ENCODE peak calls at places on chromosomes 6 and 20, in seven cellular contexts. D, R, M, W, T, E and A are unnamed samples.

GRCh38 chr6:39425346-39426056 is 103.0 kb upstream of the KCNK16 start:
- DNase-seq in D (no peak), R (no peak), M (no peak), W (no peak), T (peak; percentile 4), E (no peak), A (no peak)

GRCh38 chr20:53660078-53660909 is 66.7 kb upstream of the ZNF217 start:
- DNase-seq in D (peak; percentile 17), R (peak; percentile 52), M (no peak), W (peak; percentile 56), T (no peak), E (peak; percentile 53), A (no peak)

GRCh38 chr6:164106345-164106769 is 691.8 kb downstream of the QKI start:
- DNase-seq in D (no peak), R (no peak), M (no peak), W (no peak), T (peak; percentile 15), E (no peak), A (no peak)

GRCh38 chr6:104887350-104887749 is 27.6 kb upstream of the HACE1 start:
- DNase-seq in D (peak; percentile 47), R (peak; percentile 50), M (no peak), W (no peak), T (peak; percentile 6), E (no peak), A (peak; percentile 7)

GRCh38 chr6:155693573-155694428 is 238.2 kb upstream of the NOX3 start:
- DNase-seq in D (no peak), R (no peak), M (no peak), W (no peak), T (no peak), E (no peak), A (no peak)

GRCh38 chr6:132526461-132526860 is 11.6 kb upstream of the TAAR9 start:
- DNase-seq in D (no peak), R (no peak), M (no peak), W (no peak), T (no peak), E (no peak), A (no peak)

GRCh38 chr6:39088331-39088730 is 26.7 kb downstream of the SAYSD1 start:
- DNase-seq in D (peak; percentile 68), R (peak; percentile 54), M (no peak), W (no peak), T (peak; percentile 45), E (no peak), A (peak; percentile 45)

GRCh38 chr6:136754820-136755219 is 37.5 kb downstream of the MAP3K5 start:
- DNase-seq in D (no peak), R (no peak), M (no peak), W (no peak), T (no peak), E (no peak), A (no peak)

DNA sequence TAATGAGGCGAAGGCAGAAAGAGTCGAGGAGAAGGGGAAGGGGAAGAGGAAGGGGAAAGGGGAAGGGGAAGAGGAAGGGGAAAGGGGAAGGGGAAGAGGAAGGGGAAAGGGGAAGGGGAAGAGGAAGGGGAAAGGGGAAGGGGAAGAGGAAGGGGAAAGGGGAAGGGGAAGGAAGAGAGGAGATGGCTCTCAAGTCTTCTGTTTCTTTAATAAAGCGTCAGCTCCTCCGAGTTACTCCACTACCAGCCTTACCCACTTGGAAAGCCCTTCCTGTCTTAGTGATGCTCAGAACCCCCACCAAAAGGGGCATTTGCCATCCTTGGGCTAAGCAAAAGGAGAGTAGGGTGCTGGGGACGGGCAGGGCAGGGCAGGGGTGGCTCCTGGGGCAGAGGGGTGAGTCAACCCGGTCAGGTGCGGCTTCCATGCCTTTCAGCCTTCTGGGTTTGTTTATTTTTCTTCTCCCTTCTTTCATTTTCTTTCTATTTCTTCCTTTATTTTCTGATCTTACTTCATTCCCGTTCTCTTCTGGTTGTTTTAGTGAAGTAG is 476 bp upstream of the CLIC5 start:
- DNase-seq in D (no peak), R (no peak), M (no peak), W (no peak), T (no peak), E (no peak), A (no peak)
- H3K4me3 ChIP-seq in D (no peak overlapping the region), R (no peak overlapping the region), M (no peak overlapping the region), W (no peak overlapping the region), T (peak overlapping the region; percentile 69), E (peak overlapping the region; percentile 55), A (no peak overlapping the region)

GRCh38 chr6:140107216-140107615 is 732.8 kb upstream of the CITED2 start:
- DNase-seq in D (no peak), R (no peak), M (no peak), W (no peak), T (no peak), E (no peak), A (no peak)

GRCh38 chr6:140101818-140102217 is 727.4 kb upstream of the CITED2 start:
- DNase-seq in D (no peak), R (no peak), M (no peak), W (no peak), T (no peak), E (no peak), A (no peak)

GRCh38 chr6:140101367-140101766 is 726.9 kb upstream of the CITED2 start:
- DNase-seq in D (peak; percentile 11), R (peak; percentile 29), M (no peak), W (peak; percentile 2), T (no peak), E (no peak), A (no peak)

DNA sequence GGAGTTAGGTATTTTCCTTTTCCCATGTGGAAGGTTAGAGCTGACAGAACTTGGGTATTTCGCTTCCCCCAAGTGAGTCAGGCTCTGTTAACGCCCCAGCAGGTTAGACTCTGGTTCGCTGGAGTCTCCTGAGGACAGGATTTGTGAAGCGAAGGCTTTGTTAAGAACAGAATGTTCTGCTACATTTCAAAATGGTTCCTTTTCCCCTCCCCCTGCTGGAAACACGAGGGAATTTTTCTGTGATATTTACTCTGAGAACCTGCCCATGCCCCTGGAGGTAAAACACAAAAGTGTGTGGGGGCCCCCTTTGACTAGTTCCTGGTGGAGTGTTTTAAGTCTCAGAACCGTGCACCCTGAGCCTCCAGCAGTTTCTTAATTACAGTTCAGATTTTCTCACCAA is 731.4 kb upstream of the CITED2 start:
- DNase-seq in D (no peak), R (peak; percentile 16), M (no peak), W (no peak), T (peak; percentile 36), E (no peak), A (peak; percentile 43)
- H3K4me3 ChIP-seq in D (no peak overlapping the region), R (no peak overlapping the region), M (no peak overlapping the region), W (no peak overlapping the region), T (no peak overlapping the region), E (no peak overlapping the region), A (no peak overlapping the region)

GRCh38 chr6:69895396-69895795 is 29.0 kb downstream of the COL19A1 start:
- DNase-seq in D (no peak), R (no peak), M (no peak), W (no peak), T (no peak), E (no peak), A (no peak)

GRCh38 chr6:69901361-69901760 is 35.0 kb downstream of the COL19A1 start:
- DNase-seq in D (no peak), R (no peak), M (no peak), W (no peak), T (no peak), E (no peak), A (no peak)
- H3K4me3 ChIP-seq in D (no peak overlapping the region), R (no peak overlapping the region), M (no peak overlapping the region), W (no peak overlapping the region), T (no peak overlapping the region), E (no peak overlapping the region), A (no peak overlapping the region)

GRCh38 chr6:37566209-37566859 is 66.6 kb upstream of the CCDC167 start:
- DNase-seq in D (no peak), R (peak; percentile 63), M (no peak), W (peak; percentile 77), T (peak; percentile 49), E (peak; percentile 72), A (no peak)
- H3K4me3 ChIP-seq in D (peak overlapping the region; percentile 40), R (peak overlapping the region; percentile 39), M (peak overlapping the region; percentile 34), W (peak overlapping the region; percentile 53), T (peak overlapping the region; percentile 17), E (peak overlapping the region; percentile 2), A (peak overlapping the region; percentile 39)

GRCh38 chr6:161745594-161745993 is 471.7 kb upstream of the AGPAT4 start:
- DNase-seq in D (no peak), R (peak; percentile 6), M (no peak), W (no peak), T (no peak), E (no peak), A (no peak)
- H3K4me3 ChIP-seq in D (no peak overlapping the region), R (no peak overlapping the region), M (no peak overlapping the region), W (no peak overlapping the region), T (peak overlapping the region; percentile 45), E (no peak overlapping the region), A (no peak overlapping the region)

DNA sequence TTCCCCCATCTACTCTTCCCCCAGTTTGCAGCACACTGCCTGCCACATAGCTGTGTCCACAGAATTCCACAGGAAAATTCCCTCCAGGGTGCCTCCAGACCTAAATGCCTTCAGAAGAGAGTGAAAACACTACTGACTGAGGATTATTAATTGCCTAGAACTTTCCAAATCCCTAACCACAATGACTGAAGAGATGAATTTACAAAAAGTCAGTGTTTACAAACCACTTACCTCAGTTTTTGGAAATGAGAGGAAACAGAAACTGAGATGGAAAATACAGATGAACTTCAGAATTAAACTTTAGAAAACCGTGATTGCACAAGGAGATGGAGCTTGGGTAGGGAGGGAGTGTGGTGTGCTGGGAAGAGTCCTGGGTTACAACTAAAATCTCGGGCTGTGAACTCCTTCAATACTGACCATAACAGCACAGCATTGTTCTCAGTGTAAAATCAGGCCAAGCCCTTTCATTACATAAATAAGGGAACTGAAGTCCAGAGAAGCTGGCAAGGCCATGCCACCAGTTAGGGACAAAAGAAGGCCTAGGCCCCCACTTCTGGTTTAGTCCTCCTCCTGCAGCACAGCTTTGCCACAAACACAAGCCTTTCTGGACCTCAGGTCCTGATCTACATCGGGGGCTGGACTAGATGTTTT is 4.1 kb downstream of the ELMO2 start:
- DNase-seq in D (peak; percentile 27), R (peak; percentile 17), M (no peak), W (no peak), T (no peak), E (no peak), A (no peak)
- H3K4me3 ChIP-seq in D (no peak overlapping the region), R (no peak overlapping the region), M (no peak overlapping the region), W (no peak overlapping the region), T (no peak overlapping the region), E (no peak overlapping the region), A (no peak overlapping the region)